ENCODE peak calls at places on chromosomes 12 and 14, in eight cellular contexts. One of them, this sample, is unnamed.

GRCh38 chr12:54421175-54421872 is 2.3 kb upstream of the ITGA5 start:
- DNase-seq in A549: no peak
- DNase-seq in HepG2: no peak
- DNase-seq in heart left ventricle: no peak
- DNase-seq in adrenal gland: no peak
- DNase-seq in prostate gland: no peak
- DNase-seq in tibial nerve: peak; percentile 69
- DNase-seq in thyroid gland: no peak
- DNase-seq in this sample: no peak

GRCh38 chr14:33210304-33210703 is 271.6 kb downstream of the NPAS3 start:
- DNase-seq in thyroid gland: peak; percentile 28
- DNase-seq in heart left ventricle: no peak
- DNase-seq in adrenal gland: no peak
- DNase-seq in tibial nerve: no peak
- DNase-seq in HepG2: no peak
- DNase-seq in prostate gland: no peak
- DNase-seq in A549: no peak
- DNase-seq in this sample: no peak

GRCh38 chr14:24298892-24299254 is 707 bp downstream of the DHRS1 start:
- DNase-seq in heart left ventricle: no peak
- DNase-seq in adrenal gland: no peak
- DNase-seq in A549: peak; percentile 60
- DNase-seq in prostate gland: no peak
- DNase-seq in thyroid gland: no peak
- DNase-seq in HepG2: peak; percentile 82
- DNase-seq in tibial nerve: no peak
- DNase-seq in this sample: no peak

GRCh38 chr12:129193263-129193871 is 340.1 kb downstream of the GLT1D1 start:
- DNase-seq in heart left ventricle: no peak
- DNase-seq in tibial nerve: no peak
- DNase-seq in adrenal gland: no peak
- DNase-seq in prostate gland: no peak
- DNase-seq in A549: peak; percentile 9
- DNase-seq in thyroid gland: no peak
- DNase-seq in HepG2: no peak
- DNase-seq in this sample: peak; percentile 32

GRCh38 chr12:1936406-1937320 is 18.2 kb upstream of the CACNA2D4 start:
- DNase-seq in HepG2: no peak
- DNase-seq in adrenal gland: peak; percentile 93
- DNase-seq in prostate gland: peak; percentile 88
- DNase-seq in A549: peak; percentile 13
- DNase-seq in heart left ventricle: no peak
- DNase-seq in tibial nerve: no peak
- DNase-seq in thyroid gland: peak; percentile 92
- DNase-seq in this sample: no peak

GRCh38 chr14:102917056-102917385 is 5.4 kb upstream of the AMN start:
- DNase-seq in thyroid gland: no peak
- DNase-seq in tibial nerve: no peak
- DNase-seq in HepG2: no peak
- DNase-seq in prostate gland: no peak
- DNase-seq in A549: no peak
- DNase-seq in heart left ventricle: no peak
- DNase-seq in adrenal gland: no peak
- DNase-seq in this sample: no peak

GRCh38 chr12:103645202-103645601 is 58.1 kb downstream of the STAB2 start:
- DNase-seq in heart left ventricle: no peak
- DNase-seq in thyroid gland: no peak
- DNase-seq in adrenal gland: no peak
- DNase-seq in A549: no peak
- DNase-seq in HepG2: no peak
- DNase-seq in tibial nerve: no peak
- DNase-seq in prostate gland: no peak
- DNase-seq in this sample: no peak

GRCh38 chr14:76495983-76496382 is 120.0 kb downstream of the ESRRB start:
- DNase-seq in A549: no peak
- DNase-seq in adrenal gland: no peak
- DNase-seq in heart left ventricle: no peak
- DNase-seq in tibial nerve: no peak
- DNase-seq in HepG2: no peak
- DNase-seq in prostate gland: no peak
- DNase-seq in thyroid gland: no peak
- DNase-seq in this sample: no peak

GRCh38 chr12:114835031-114835430 is 151.1 kb upstream of the TBX3 start:
- DNase-seq in thyroid gland: no peak
- DNase-seq in A549: no peak
- DNase-seq in heart left ventricle: no peak
- DNase-seq in adrenal gland: no peak
- DNase-seq in tibial nerve: no peak
- DNase-seq in HepG2: no peak
- DNase-seq in prostate gland: no peak
- DNase-seq in this sample: no peak

GRCh38 chr14:87628129-87628528 is 364.9 kb downstream of the GALC start:
- DNase-seq in A549: no peak
- DNase-seq in heart left ventricle: no peak
- DNase-seq in tibial nerve: peak; percentile 52
- DNase-seq in HepG2: peak; percentile 1
- DNase-seq in thyroid gland: peak; percentile 57
- DNase-seq in prostate gland: no peak
- DNase-seq in adrenal gland: no peak
- DNase-seq in this sample: no peak

GRCh38 chr12:125110641-125111360 is 45.6 kb downstream of the AACS start:
- DNase-seq in heart left ventricle: no peak
- DNase-seq in HepG2: no peak
- DNase-seq in thyroid gland: no peak
- DNase-seq in adrenal gland: no peak
- DNase-seq in prostate gland: peak; percentile 54
- DNase-seq in tibial nerve: no peak
- DNase-seq in A549: no peak
- DNase-seq in this sample: no peak

GRCh38 chr14:20460458-20461229 is 590 bp downstream of the PIP4P1 start:
- DNase-seq in HepG2: no peak
- DNase-seq in prostate gland: peak; percentile 32
- DNase-seq in thyroid gland: peak; percentile 60
- DNase-seq in adrenal gland: no peak
- DNase-seq in tibial nerve: no peak
- DNase-seq in heart left ventricle: peak; percentile 76
- DNase-seq in A549: no peak
- DNase-seq in this sample: no peak

GRCh38 chr12:92624236-92624635 is 78.6 kb upstream of the PLEKHG7 start:
- DNase-seq in A549: peak; percentile 17
- DNase-seq in HepG2: no peak
- DNase-seq in adrenal gland: no peak
- DNase-seq in prostate gland: no peak
- DNase-seq in heart left ventricle: no peak
- DNase-seq in thyroid gland: no peak
- DNase-seq in tibial nerve: no peak
- DNase-seq in this sample: no peak

GRCh38 chr14:54509546-54510501 is at the start of gene CGRRF1:
- DNase-seq in A549: peak; percentile 94
- DNase-seq in thyroid gland: peak; percentile 99
- DNase-seq in tibial nerve: peak; percentile 98
- DNase-seq in heart left ventricle: peak; percentile 99
- DNase-seq in prostate gland: peak; percentile 98
- DNase-seq in adrenal gland: peak; percentile 99
- DNase-seq in HepG2: peak; percentile 94
- DNase-seq in this sample: peak; percentile 94
- TF ChIP-seq POLR2A in A549: peak; percentile 87
- TF ChIP-seq POLR2A in thyroid gland: peak; percentile 12
- TF ChIP-seq POLR2A in tibial nerve: peak; percentile 76
- TF ChIP-seq POLR2A in heart left ventricle: peak; percentile 71
- TF ChIP-seq POLR2A in prostate gland: peak; percentile 50
- TF ChIP-seq POLR2A in adrenal gland: peak; percentile 83
- TF ChIP-seq POLR2A in HepG2: peak; percentile 55
- TF ChIP-seq POLR2A in this sample: peak; percentile 56

DNA sequence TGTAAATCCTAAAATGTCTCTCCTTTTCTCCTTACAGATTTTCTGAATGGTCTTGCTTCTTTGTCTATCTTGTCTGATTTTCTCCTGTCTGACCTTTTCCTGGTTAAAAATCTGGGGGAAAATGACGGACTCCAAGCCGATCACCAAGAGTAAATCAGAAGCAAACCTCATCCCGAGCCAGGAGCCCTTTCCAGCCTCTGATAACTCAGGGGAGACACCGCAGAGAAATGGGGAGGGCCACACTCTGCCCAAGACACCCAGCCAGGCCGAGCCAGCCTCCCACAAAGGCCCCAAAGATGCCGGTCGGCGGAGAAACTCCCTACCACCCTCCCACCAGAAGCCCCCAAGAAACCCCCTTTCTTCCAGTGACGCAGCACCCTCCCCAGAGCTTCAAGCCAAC is 23.0 kb downstream of the ACACB start:
- DNase-seq in tibial nerve: no peak
- DNase-seq in heart left ventricle: no peak
- DNase-seq in A549: no peak
- DNase-seq in HepG2: no peak
- DNase-seq in thyroid gland: no peak
- DNase-seq in prostate gland: no peak
- DNase-seq in adrenal gland: peak; percentile 37
- DNase-seq in this sample: no peak
- TF ChIP-seq POLR2A in tibial nerve: no peak
- TF ChIP-seq POLR2A in heart left ventricle: no peak
- TF ChIP-seq POLR2A in A549: no peak
- TF ChIP-seq POLR2A in HepG2: no peak
- TF ChIP-seq POLR2A in thyroid gland: no peak
- TF ChIP-seq POLR2A in prostate gland: no peak
- TF ChIP-seq POLR2A in adrenal gland: no peak
- TF ChIP-seq POLR2A in this sample: no peak

GRCh38 chr14:92121207-92121669 is 268 bp downstream of the NDUFB1 start:
- DNase-seq in adrenal gland: peak; percentile 76
- DNase-seq in heart left ventricle: peak; percentile 72
- DNase-seq in HepG2: peak; percentile 4
- DNase-seq in A549: no peak
- DNase-seq in prostate gland: peak; percentile 25
- DNase-seq in thyroid gland: peak; percentile 36
- DNase-seq in tibial nerve: peak; percentile 23
- DNase-seq in this sample: no peak

GRCh38 chr14:92122761-92123160 is 992 bp downstream of the CPSF2 start:
- DNase-seq in heart left ventricle: no peak
- DNase-seq in thyroid gland: no peak
- DNase-seq in HepG2: no peak
- DNase-seq in adrenal gland: no peak
- DNase-seq in prostate gland: no peak
- DNase-seq in tibial nerve: no peak
- DNase-seq in A549: no peak
- DNase-seq in this sample: no peak

GRCh38 chr14:92122351-92122677 is 545 bp downstream of the CPSF2 start:
- DNase-seq in tibial nerve: no peak
- DNase-seq in adrenal gland: no peak
- DNase-seq in A549: peak; percentile 10
- DNase-seq in thyroid gland: no peak
- DNase-seq in prostate gland: no peak
- DNase-seq in heart left ventricle: no peak
- DNase-seq in HepG2: peak; percentile 18
- DNase-seq in this sample: peak; percentile 10

DNA sequence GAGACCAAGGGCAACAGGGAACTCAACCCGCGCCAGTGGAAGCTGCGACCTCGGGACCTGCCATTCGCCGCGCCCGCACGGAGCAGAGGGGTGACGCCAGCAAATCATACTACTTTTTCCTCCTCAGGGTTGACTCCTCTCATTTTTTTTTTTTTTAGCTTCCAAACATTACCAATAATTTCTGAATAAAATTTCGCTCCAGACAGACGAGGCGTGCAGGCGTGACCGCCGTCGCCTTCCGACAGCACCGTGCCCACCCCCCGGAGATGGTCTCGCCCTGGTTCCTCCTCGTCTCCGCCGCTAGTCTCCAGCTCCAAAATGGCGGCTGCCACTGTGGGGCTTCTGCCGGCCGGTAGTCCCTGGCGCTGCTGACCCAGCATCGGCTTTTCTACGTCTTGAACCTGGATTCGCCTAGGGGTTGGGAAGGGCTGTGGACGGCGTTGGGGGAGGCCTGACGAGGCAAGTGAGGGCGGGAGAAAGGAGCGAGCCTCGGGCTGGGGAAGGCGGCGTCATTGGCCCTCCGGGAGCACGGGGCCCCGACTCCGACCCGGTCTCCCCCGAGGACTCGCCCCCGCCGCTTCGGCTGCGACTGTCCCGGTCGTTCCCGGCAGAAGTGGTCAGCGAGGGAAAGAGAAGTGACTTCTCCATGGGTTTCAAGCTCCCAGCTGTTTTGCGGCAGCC is at the start of the genes CPSF2 and NDUFB1:
- DNase-seq in adrenal gland: peak; percentile 88
- DNase-seq in HepG2: peak; percentile 63
- DNase-seq in prostate gland: peak; percentile 81
- DNase-seq in A549: peak; percentile 96
- DNase-seq in heart left ventricle: peak; percentile 91
- DNase-seq in thyroid gland: peak; percentile 79
- DNase-seq in tibial nerve: peak; percentile 78
- DNase-seq in this sample: peak; percentile 91
- TF ChIP-seq POLR2A in adrenal gland: peak; percentile 57
- TF ChIP-seq POLR2A in HepG2: peak; percentile 94
- TF ChIP-seq POLR2A in prostate gland: peak; percentile 63
- TF ChIP-seq POLR2A in A549: peak; percentile 94
- TF ChIP-seq POLR2A in heart left ventricle: peak; percentile 57
- TF ChIP-seq POLR2A in thyroid gland: no peak
- TF ChIP-seq POLR2A in tibial nerve: peak; percentile 69
- TF ChIP-seq POLR2A in this sample: peak; percentile 97

GRCh38 chr14:96502621-96503251 is 554 bp downstream of the PAPOLA start:
- DNase-seq in thyroid gland: peak; percentile 53
- DNase-seq in A549: peak; percentile 51
- DNase-seq in HepG2: peak; percentile 26
- DNase-seq in adrenal gland: peak; percentile 71
- DNase-seq in prostate gland: peak; percentile 38
- DNase-seq in heart left ventricle: peak; percentile 78
- DNase-seq in tibial nerve: peak; percentile 40
- DNase-seq in this sample: peak; percentile 52
- TF ChIP-seq POLR2A in thyroid gland: no peak
- TF ChIP-seq POLR2A in A549: no peak
- TF ChIP-seq POLR2A in HepG2: no peak
- TF ChIP-seq POLR2A in adrenal gland: peak; percentile 3
- TF ChIP-seq POLR2A in prostate gland: no peak
- TF ChIP-seq POLR2A in heart left ventricle: no peak
- TF ChIP-seq POLR2A in tibial nerve: no peak
- TF ChIP-seq POLR2A in this sample: no peak